ENCODE peak calls at places on chromosomes 16 and 17, in nine cellular contexts. D, A, P, X, Z, S, W, R and Y are unnamed samples.

GRCh38 chr16:27230562-27230991 is 27.3 kb downstream of the KDM8 start:
- DNase-seq in D (no peak), A (peak), P (no peak), X (no peak), Z (peak), S (no peak), W (peak), R (no peak), Y (no peak)

GRCh38 chr16:14325921-14326401 is 254.8 kb downstream of the MRTFB start:
- DNase-seq in D (no peak), A (no peak), P (peak), X (peak), Z (no peak), S (no peak), W (no peak), R (no peak), Y (no peak)

GRCh38 chr17:50258647-50259483 is 15.4 kb upstream of the TMEM92 start:
- DNase-seq in D (no peak), A (no peak), P (peak), X (peak), Z (no peak), S (no peak), W (no peak), R (no peak), Y (no peak)

GRCh38 chr16:54462151-54462651 is 175.6 kb upstream of the IRX3 start:
- DNase-seq in D (no peak), A (no peak), P (peak), X (peak), Z (no peak), S (peak), W (no peak), R (no peak), Y (peak)

GRCh38 chr16:81495321-81496234 is 51.0 kb downstream of the CMIP start:
- DNase-seq in D (no peak), A (no peak), P (peak), X (no peak), Z (peak), S (no peak), W (peak), R (peak), Y (no peak)

GRCh38 chr16:52741386-52741785 is 194.4 kb upstream of the TOX3 start:
- DNase-seq in D (no peak), A (no peak), P (no peak), X (no peak), Z (no peak), S (no peak), W (no peak), R (no peak), Y (no peak)

GRCh38 chr17:45147102-45147580 is 1.1 kb upstream of the HEXIM1 start:
- DNase-seq in D (peak), A (no peak), P (peak), X (peak), Z (peak), S (peak), W (peak), R (no peak), Y (no peak)

GRCh38 chr17:79126139-79126538 is 51.5 kb downstream of the ENGASE start:
- DNase-seq in D (no peak), A (no peak), P (no peak), X (no peak), Z (no peak), S (no peak), W (peak), R (no peak), Y (peak)

GRCh38 chr17:3852561-3852960 is 6.5 kb upstream of the NCBP3 start:
- DNase-seq in D (no peak), A (no peak), P (no peak), X (no peak), Z (no peak), S (no peak), W (no peak), R (no peak), Y (no peak)

GRCh38 chr17:48550313-48551205 is 5.7 kb upstream of the HOXB2 start:
- DNase-seq in D (no peak), A (no peak), P (no peak), X (no peak), Z (no peak), S (no peak), W (no peak), R (no peak), Y (no peak)

GRCh38 chr16:72300892-72301291 is 128.9 kb upstream of the PMFBP1 start:
- DNase-seq in D (no peak), A (no peak), P (no peak), X (no peak), Z (no peak), S (no peak), W (no peak), R (no peak), Y (no peak)

GRCh38 chr16:68605746-68606145 is 39.4 kb upstream of the CDH3 start:
- DNase-seq in D (no peak), A (no peak), P (no peak), X (peak), Z (no peak), S (no peak), W (no peak), R (no peak), Y (peak)

GRCh38 chr17:42428141-42428944 is 5.3 kb upstream of the CAVIN1 start:
- DNase-seq in D (no peak), A (no peak), P (peak), X (peak), Z (no peak), S (peak), W (peak), R (no peak), Y (peak)

GRCh38 chr17:50916026-50916707 is 50.0 kb upstream of the TOB1 start:
- DNase-seq in D (no peak), A (no peak), P (peak), X (peak), Z (no peak), S (no peak), W (no peak), R (no peak), Y (no peak)

GRCh38 chr17:77373298-77374169 is 232.8 kb downstream of the SEC14L1 start:
- DNase-seq in D (no peak), A (peak), P (peak), X (no peak), Z (peak), S (no peak), W (peak), R (peak), Y (no peak)

GRCh38 chr17:69430488-69430887 is 16.0 kb downstream of the MAP2K6 start:
- DNase-seq in D (no peak), A (no peak), P (no peak), X (no peak), Z (no peak), S (no peak), W (no peak), R (no peak), Y (peak)

GRCh38 chr16:75264531-75264998 is 13.1 kb upstream of the BCAR1 start:
- DNase-seq in D (no peak), A (no peak), P (peak), X (peak), Z (no peak), S (no peak), W (no peak), R (no peak), Y (no peak)

GRCh38 chr17:48671697-48672171 is 45.6 kb upstream of the HOXB9 start:
- DNase-seq in D (peak), A (peak), P (peak), X (peak), Z (peak), S (peak), W (peak), R (peak), Y (peak)

GRCh38 chr16:27238591-27238990 is 30.0 kb downstream of the NSMCE1 start:
- DNase-seq in D (no peak), A (no peak), P (no peak), X (no peak), Z (no peak), S (no peak), W (no peak), R (no peak), Y (no peak)

GRCh38 chr17:58630883-58631522 is 60.8 kb downstream of the TEX14 start:
- DNase-seq in D (no peak), A (peak), P (no peak), X (no peak), Z (no peak), S (peak), W (peak), R (no peak), Y (no peak)

GRCh38 chr16:84391151-84391873 is 23.0 kb downstream of the ATP2C2 start:
- DNase-seq in D (no peak), A (no peak), P (peak), X (no peak), Z (no peak), S (no peak), W (no peak), R (no peak), Y (no peak)

GRCh38 chr17:72715906-72716572 is 376.4 kb downstream of the SLC39A11 start:
- DNase-seq in D (peak), A (no peak), P (peak), X (peak), Z (no peak), S (peak), W (no peak), R (no peak), Y (peak)

GRCh38 chr16:84024854-84025253 is 17.7 kb downstream of the SLC38A8 start:
- DNase-seq in D (no peak), A (no peak), P (peak), X (peak), Z (no peak), S (peak), W (no peak), R (no peak), Y (no peak)

GRCh38 chr16:4272114-4272954 is 489 bp downstream of the TFAP4 start:
- DNase-seq in D (no peak), A (no peak), P (no peak), X (peak), Z (peak), S (no peak), W (peak), R (peak), Y (peak)

GRCh38 chr16:4270595-4270994 is 2.2 kb downstream of the TFAP4 start:
- DNase-seq in D (no peak), A (no peak), P (no peak), X (no peak), Z (no peak), S (no peak), W (no peak), R (no peak), Y (no peak)

GRCh38 chr16:4273858-4274291 is 1.1 kb upstream of the TFAP4 start:
- DNase-seq in D (no peak), A (peak), P (peak), X (peak), Z (peak), S (no peak), W (peak), R (peak), Y (peak)

GRCh38 chr16:4270091-4270490 is 2.7 kb downstream of the TFAP4 start:
- DNase-seq in D (no peak), A (no peak), P (no peak), X (no peak), Z (no peak), S (no peak), W (no peak), R (no peak), Y (no peak)

DNA sequence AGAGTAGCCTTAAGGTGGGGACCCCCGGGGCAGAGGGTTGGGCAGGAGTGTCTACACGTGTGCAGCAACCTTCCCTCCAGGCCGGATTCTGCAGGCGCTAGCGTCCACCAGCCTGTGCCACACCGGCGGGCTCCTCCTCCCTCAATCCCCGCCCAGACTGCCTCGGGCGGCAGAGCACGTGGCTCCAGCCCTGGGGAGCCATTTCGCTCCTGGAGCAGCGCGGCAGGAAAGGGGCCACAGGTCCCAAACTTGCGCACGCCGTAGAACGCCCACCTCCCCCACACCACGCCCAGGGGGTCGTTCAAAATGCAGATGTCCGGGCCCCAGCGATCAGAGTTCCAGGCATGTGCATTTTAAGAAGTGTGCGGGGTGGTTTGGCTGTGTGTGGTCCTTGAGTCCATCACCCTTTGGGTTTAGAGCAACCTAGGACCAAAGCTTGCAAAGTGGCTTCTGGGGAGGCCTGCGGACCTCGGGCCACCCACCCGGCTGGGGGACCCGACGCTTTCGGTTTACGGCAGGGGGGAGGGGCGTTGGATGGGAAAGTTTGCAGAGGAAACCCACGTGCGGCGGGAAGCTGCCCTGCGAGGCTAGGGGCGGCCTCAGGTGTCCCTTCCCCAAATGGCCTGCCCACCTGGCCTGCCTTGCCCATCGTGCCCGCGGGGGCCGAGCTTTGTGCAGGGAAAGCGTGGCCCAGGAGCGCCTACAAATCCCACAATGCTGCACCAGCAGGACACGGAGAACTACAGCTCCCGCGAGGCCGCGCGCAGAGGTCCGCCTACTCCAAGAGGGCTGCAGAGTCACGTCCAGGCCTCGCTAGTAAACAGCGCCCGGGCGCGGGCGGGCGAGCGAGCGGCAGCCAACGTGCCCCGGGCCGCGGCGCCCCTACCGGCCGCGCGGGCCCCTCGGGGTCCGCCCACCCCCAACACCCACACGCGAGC is 1.4 kb downstream of the TFAP4 start:
- DNase-seq in D (peak), A (peak), P (peak), X (peak), Z (peak), S (peak), W (peak), R (peak), Y (peak)
- TF ChIP-seq CTCF in D (peak), A (no peak), P (no peak), X (no peak), Z (no peak), S (no peak), W (no peak), R (no peak), Y (no peak)

GRCh38 chr16:86044241-86044671 is 145.3 kb downstream of the IRF8 start:
- DNase-seq in D (no peak), A (peak), P (peak), X (peak), Z (peak), S (peak), W (peak), R (peak), Y (peak)
- TF ChIP-seq CTCF in D (no peak), A (no peak), P (peak), X (peak), Z (peak), S (peak), W (no peak), R (no peak), Y (peak)

GRCh38 chr17:75654176-75654575 is 12.8 kb downstream of the RECQL5 start:
- DNase-seq in D (no peak), A (no peak), P (no peak), X (peak), Z (no peak), S (no peak), W (no peak), R (no peak), Y (peak)
- TF ChIP-seq CTCF in D (no peak), A (no peak), P (no peak), X (peak), Z (no peak), S (no peak), W (no peak), R (no peak), Y (no peak)

GRCh38 chr16:67393111-67393789 is at the start of gene TPPP3:
- DNase-seq in D (peak), A (no peak), P (peak), X (peak), Z (peak), S (peak), W (peak), R (peak), Y (no peak)
- TF ChIP-seq CTCF in D (peak), A (no peak), P (peak), X (peak), Z (peak), S (peak), W (no peak), R (peak), Y (no peak)

GRCh38 chr16:5603836-5604235 is 506.2 kb upstream of the EEF2KMT start:
- DNase-seq in D (no peak), A (no peak), P (no peak), X (no peak), Z (no peak), S (no peak), W (no peak), R (no peak), Y (no peak)

GRCh38 chr16:5605404-5605803 is 507.8 kb upstream of the EEF2KMT start:
- DNase-seq in D (no peak), A (no peak), P (no peak), X (no peak), Z (no peak), S (no peak), W (no peak), R (no peak), Y (no peak)

GRCh38 chr16:5607169-5607568 is 509.6 kb upstream of the EEF2KMT start:
- DNase-seq in D (no peak), A (no peak), P (no peak), X (no peak), Z (no peak), S (no peak), W (no peak), R (no peak), Y (no peak)

GRCh38 chr16:5604770-5605169 is 507.2 kb upstream of the EEF2KMT start:
- DNase-seq in D (no peak), A (no peak), P (no peak), X (no peak), Z (no peak), S (no peak), W (no peak), R (no peak), Y (no peak)
- TF ChIP-seq CTCF in D (no peak), A (no peak), P (no peak), X (no peak), Z (no peak), S (no peak), W (no peak), R (no peak), Y (no peak)

GRCh38 chr17:40461036-40461721 is 17.9 kb downstream of the IGFBP4 start:
- DNase-seq in D (no peak), A (no peak), P (peak), X (peak), Z (no peak), S (no peak), W (no peak), R (no peak), Y (no peak)

GRCh38 chr17:40460585-40460975 is 17.3 kb downstream of the IGFBP4 start:
- DNase-seq in D (no peak), A (no peak), P (no peak), X (no peak), Z (no peak), S (no peak), W (no peak), R (no peak), Y (no peak)

GRCh38 chr17:40458851-40459482 is 15.7 kb downstream of the IGFBP4 start:
- DNase-seq in D (no peak), A (no peak), P (no peak), X (peak), Z (no peak), S (no peak), W (no peak), R (no peak), Y (no peak)

GRCh38 chr17:40458001-40458791 is 14.9 kb downstream of the IGFBP4 start:
- DNase-seq in D (no peak), A (no peak), P (peak), X (peak), Z (no peak), S (no peak), W (peak), R (no peak), Y (no peak)

GRCh38 chr17:40459646-40460584 is 16.7 kb downstream of the IGFBP4 start:
- DNase-seq in D (no peak), A (no peak), P (no peak), X (peak), Z (no peak), S (no peak), W (no peak), R (no peak), Y (no peak)
- TF ChIP-seq CTCF in D (no peak), A (no peak), P (no peak), X (no peak), Z (no peak), S (no peak), W (no peak), R (no peak), Y (no peak)

GRCh38 chr17:74280093-74280513 is 6.1 kb downstream of the DNAI2 start:
- DNase-seq in D (no peak), A (no peak), P (no peak), X (no peak), Z (peak), S (no peak), W (no peak), R (no peak), Y (no peak)
- TF ChIP-seq CTCF in D (no peak), A (no peak), P (no peak), X (no peak), Z (no peak), S (no peak), W (no peak), R (no peak), Y (no peak)

GRCh38 chr16:89383095-89384003 is 107.0 kb downstream of the ANKRD11 start:
- DNase-seq in D (no peak), A (no peak), P (peak), X (peak), Z (no peak), S (peak), W (peak), R (no peak), Y (peak)
- TF ChIP-seq CTCF in D (no peak), A (no peak), P (peak), X (peak), Z (no peak), S (peak), W (no peak), R (no peak), Y (no peak)